ENCODE peak calls at places on chromosomes 1 and 21, in eight cellular contexts. B is heart right ventricle; Q is osteoblast; V is Peyer's patch; D is AG04450; P is fibroblast of lung; L is cardiac muscle cell; S is CD8-positive, alpha-beta memory T cell. M is an unnamed sample.

GRCh38 chr1:113534875-113535274 is 144.6 kb downstream of the MAGI3 start:
- DNase-seq in S (no peak), B (no peak), L (no peak), V (no peak), P (no peak), Q (no peak), D (no peak), M (no peak)

GRCh38 chr1:214514032-214514818 is 37.2 kb downstream of the PTPN14 start:
- DNase-seq in V (no peak), D (no peak), P (peak; percentile 78), S (no peak), L (no peak), B (no peak), Q (peak; percentile 68), M (peak; percentile 32)

GRCh38 chr1:24928631-24929090 is 1.4 kb downstream of the RUNX3 start:
- DNase-seq in D (no peak), P (no peak), Q (no peak), B (no peak), V (peak; percentile 78), S (peak; percentile 51), L (no peak), M (no peak)

GRCh38 chr1:15985611-15986272 is 9.8 kb upstream of the ZBTB17 start:
- DNase-seq in S (no peak), B (no peak), V (no peak), Q (peak; percentile 53), L (no peak), D (no peak), P (peak; percentile 44), M (no peak)

GRCh38 chr1:223331301-223331700 is 32.7 kb downstream of the SUSD4 start:
- DNase-seq in P (peak; percentile 70), L (no peak), B (no peak), V (no peak), Q (no peak), D (no peak), S (no peak), M (no peak)

GRCh38 chr1:243819438-243819839 is 30.6 kb downstream of the AKT3 start:
- DNase-seq in L (no peak), D (no peak), P (no peak), Q (no peak), V (no peak), B (no peak), S (no peak), M (no peak)

GRCh38 chr1:81670286-81670685 is 130.4 kb upstream of the ADGRL2 start:
- DNase-seq in P (peak; percentile 96), L (peak; percentile 90), S (no peak), B (peak; percentile 85), V (peak; percentile 76), Q (peak; percentile 91), D (peak; percentile 87), M (peak; percentile 75)

GRCh38 chr1:166840309-166841302 is 1.3 kb downstream of the POGK start:
- DNase-seq in D (peak; percentile 3), V (no peak), P (peak; percentile 65), S (no peak), Q (peak; percentile 62), B (peak; percentile 23), L (peak; percentile 87), M (no peak)

GRCh38 chr1:192580351-192580962 is 4.9 kb downstream of the RGS1 start:
- DNase-seq in S (no peak), P (peak; percentile 68), L (peak; percentile 23), Q (no peak), B (peak; percentile 9), D (no peak), V (no peak), M (no peak)

GRCh38 chr1:228989992-228990827 is 254.9 kb downstream of the RHOU start:
- DNase-seq in P (no peak), B (peak; percentile 75), V (peak; percentile 74), L (no peak), Q (peak; percentile 49), S (no peak), D (no peak), M (peak; percentile 81)

GRCh38 chr1:155179107-155180031 is 5.7 kb downstream of the TRIM46 start:
- DNase-seq in D (no peak), L (no peak), S (no peak), P (no peak), B (no peak), Q (peak; percentile 81), V (peak; percentile 45), M (peak; percentile 82)

GRCh38 chr1:3255680-3256079 is 186.7 kb downstream of the PRDM16 start:
- DNase-seq in D (no peak), V (no peak), S (no peak), B (no peak), Q (no peak), P (no peak), L (no peak), M (peak; percentile 75)
- H3K27ac ChIP-seq in D (no peak overlapping the region), V (no peak overlapping the region), S (no peak overlapping the region), B (no peak overlapping the region), Q (no peak overlapping the region), P (no peak overlapping the region), L (no peak overlapping the region), M (no peak overlapping the region)

DNA sequence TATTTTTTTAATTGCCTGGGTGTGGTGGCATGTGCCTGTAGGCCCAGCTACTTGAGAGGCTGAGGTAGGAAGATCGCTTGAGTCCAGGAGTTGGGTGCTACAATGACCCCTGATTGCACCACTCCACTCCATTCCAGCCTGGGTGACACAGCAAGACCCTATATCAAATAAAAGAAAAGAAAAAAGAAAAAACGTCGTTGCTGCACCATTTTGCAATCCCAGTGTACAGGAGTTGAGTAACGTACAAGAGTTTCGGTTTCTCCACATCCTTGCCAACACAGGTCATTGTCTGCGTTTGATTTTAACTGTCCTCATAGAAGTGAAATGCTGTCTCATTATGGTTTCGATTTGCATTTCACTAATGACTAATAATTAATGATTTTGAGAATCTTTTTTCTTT is 7.9 kb downstream of the ZNF684 start:
- DNase-seq in L (no peak), Q (no peak), V (no peak), D (no peak), S (no peak), P (no peak), B (no peak), M (no peak)
- H3K9me3 ChIP-seq in L (no peaks in the 10 kb centered on the region), Q (no peaks in the 10 kb centered on the region), V (no peaks in the 10 kb centered on the region), D (no peaks in the 10 kb centered on the region), S (no peaks in the 10 kb centered on the region), P (no peaks in the 10 kb centered on the region), B (no peaks in the 10 kb centered on the region), M (no peaks in the 10 kb centered on the region)

GRCh38 chr21:29155933-29156260 is 25.5 kb downstream of the MAP3K7CL start:
- DNase-seq in B (no peak), S (no peak), V (no peak), D (no peak), P (no peak), Q (no peak), L (no peak), M (no peak)
- H3K27ac ChIP-seq in B (peak overlapping the region; percentile 31), S (no peak overlapping the region), V (no peak overlapping the region), D (peak overlapping the region; percentile 63), P (peak overlapping the region; percentile 69), Q (peak overlapping the region; percentile 67), L (no peak overlapping the region), M (no peak overlapping the region)

GRCh38 chr21:24976238-24976637 is 631.0 kb downstream of the MRPL39 start:
- DNase-seq in L (no peak), B (no peak), V (no peak), P (no peak), D (no peak), S (no peak), Q (no peak), M (no peak)
- H3K9me3 ChIP-seq in L (no peaks in the 10 kb centered on the region), B (peaks cover 7% of the 10 kb centered on the region), V (peaks cover 9% of the 10 kb centered on the region), P (no peaks in the 10 kb centered on the region), D (no peaks in the 10 kb centered on the region), S (no peaks in the 10 kb centered on the region), Q (no peaks in the 10 kb centered on the region), M (no peaks in the 10 kb centered on the region)

GRCh38 chr1:28507247-28507645 is 1.4 kb downstream of the RCC1 start:
- DNase-seq in Q (no peak), P (no peak), L (peak; percentile 53), D (no peak), V (no peak), B (no peak), S (no peak), M (no peak)
- H3K27ac ChIP-seq in Q (peak overlapping the region; percentile 90), P (peak overlapping the region; percentile 79), L (peak overlapping the region; percentile 97), D (peak overlapping the region; percentile 89), V (peak overlapping the region; percentile 86), B (peak overlapping the region; percentile 87), S (peak overlapping the region; percentile 90), M (peak overlapping the region; percentile 89)

M was measured in upper lobe of left lung.